ENCODE peak calls at places on chromosomes 2 and 18, in six cellular contexts. A is left lung, L is BJ, J is cardiac muscle cell, E is OCI-LY7, B is GM12865. N is an unnamed sample.

GRCh38 chr2:66962625-66963207 is 434.4 kb upstream of the ETAA1 start:
- DNase-seq in J (no peak), B (no peak), L (no peak), A (no peak), E (no peak), N (no peak)

GRCh38 chr2:217914078-217914477 is 88.7 kb downstream of the TNS1 start:
- DNase-seq in E (no peak), L (no peak), B (no peak), J (no peak), A (no peak), N (no peak)

GRCh38 chr18:63111549-63112402 is 207.8 kb downstream of the BCL2 start:
- DNase-seq in A (no peak), B (peak; percentile 72), E (peak; percentile 1), J (no peak), L (no peak), N (no peak)

GRCh38 chr2:71609441-71609840 is 156.1 kb downstream of the DYSF start:
- DNase-seq in A (peak; percentile 6), L (no peak), B (no peak), E (no peak), J (peak; percentile 16), N (no peak)

GRCh38 chr2:197600306-197600705 is 75.1 kb downstream of the RFTN2 start:
- DNase-seq in E (no peak), A (no peak), L (no peak), B (peak; percentile 61), J (no peak), N (no peak)

GRCh38 chr2:124339709-124340108 is 314.6 kb downstream of the CNTNAP5 start:
- DNase-seq in E (no peak), A (no peak), J (peak; percentile 41), L (no peak), B (no peak), N (no peak)

GRCh38 chr2:163157411-163157810 is 318.8 kb upstream of the KCNH7 start:
- DNase-seq in A (no peak), L (no peak), E (no peak), B (no peak), J (peak; percentile 28), N (no peak)

GRCh38 chr2:16155351-16156145 is 215.2 kb downstream of the MYCN start:
- DNase-seq in J (no peak), B (no peak), E (no peak), A (no peak), L (no peak), N (no peak)

GRCh38 chr2:3270095-3270478 is 107.5 kb downstream of the EIPR1 start:
- DNase-seq in E (no peak), A (peak; percentile 36), L (no peak), J (no peak), B (no peak), N (no peak)

GRCh38 chr2:241796610-241797138 is 12.3 kb upstream of the NEU4 start:
- DNase-seq in J (no peak), E (no peak), L (no peak), A (peak; percentile 73), B (no peak), N (peak; percentile 38)

GRCh38 chr2:142603761-142604160 is 273.7 kb upstream of the KYNU start:
- DNase-seq in A (no peak), E (no peak), L (no peak), J (no peak), B (no peak), N (no peak)

GRCh38 chr2:240306185-240306584 is 129.3 kb upstream of the GPC1 start:
- DNase-seq in B (no peak), L (no peak), E (no peak), J (no peak), A (no peak), N (no peak)

GRCh38 chr2:157440404-157441071 is 3.4 kb downstream of the CYTIP start:
- DNase-seq in E (no peak), B (no peak), L (no peak), J (no peak), A (peak; percentile 11), N (no peak)

GRCh38 chr2:37507703-37508102 is 163.3 kb downstream of the QPCT start:
- DNase-seq in J (no peak), E (no peak), B (no peak), A (no peak), L (no peak), N (no peak)

GRCh38 chr18:46452820-46453219 is 204.2 kb downstream of the LOXHD1 start:
- DNase-seq in L (no peak), A (no peak), E (no peak), B (no peak), J (no peak), N (no peak)

GRCh38 chr2:232315923-232316299 is 62.6 kb upstream of the ALPP start:
- DNase-seq in B (no peak), A (no peak), E (no peak), L (no peak), J (no peak), N (no peak)
- H3K4me3 ChIP-seq in B (no peak overlapping the region), A (no peak overlapping the region), E (no peak overlapping the region), L (no peak overlapping the region), J (no peak overlapping the region), N (no peak overlapping the region)

DNA sequence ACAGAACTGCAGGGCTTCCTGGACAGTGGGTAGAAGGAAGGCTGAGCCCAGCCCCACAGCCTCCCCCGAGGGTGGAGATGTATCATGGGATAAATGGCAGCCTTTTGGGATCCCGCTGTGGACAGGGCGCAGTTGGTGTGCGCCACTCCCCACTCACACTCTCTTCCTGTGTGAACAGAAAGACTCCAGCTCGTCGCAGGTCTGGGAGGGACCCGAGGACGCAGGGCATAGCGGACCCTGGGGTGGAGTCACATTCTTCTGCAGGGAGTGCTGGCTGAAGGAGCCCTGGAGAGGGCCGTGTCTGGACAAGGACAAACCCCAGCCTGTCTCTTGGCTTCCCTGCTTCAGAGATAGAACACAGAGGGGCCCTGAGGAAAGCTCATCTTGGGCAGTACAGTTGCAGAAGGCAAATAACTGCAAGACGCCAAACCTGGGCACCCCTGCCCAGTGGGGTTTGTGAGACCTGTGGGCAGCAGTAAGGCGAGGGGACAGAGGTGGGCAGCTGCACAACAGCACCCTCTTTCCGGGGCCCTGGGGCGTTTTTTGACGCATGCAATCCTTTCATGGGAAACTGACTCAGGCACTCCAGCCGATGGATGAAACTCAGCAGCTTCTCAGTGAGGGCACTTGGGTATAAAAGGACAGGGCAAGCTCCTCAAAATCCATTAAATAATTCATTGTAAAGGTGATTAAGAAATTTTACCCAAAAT is 101.9 kb downstream of the USP40 start:
- DNase-seq in A (peak; percentile 87), E (no peak), B (no peak), J (no peak), L (no peak), N (no peak)
- H3K4me3 ChIP-seq in A (no peak overlapping the region), E (no peak overlapping the region), B (no peak overlapping the region), J (no peak overlapping the region), L (no peak overlapping the region), N (no peak overlapping the region)

GRCh38 chr2:43831438-43832294 is 7.0 kb downstream of the ABCG5 start:
- DNase-seq in L (no peak), B (no peak), A (no peak), J (no peak), E (no peak), N (no peak)
- H3K4me3 ChIP-seq in L (no peak overlapping the region), B (no peak overlapping the region), A (peak overlapping the region; percentile 7), J (peak overlapping the region; percentile 20), E (no peak overlapping the region), N (no peak overlapping the region)

GRCh38 chr2:210556355-210556980 is at the start of gene CPS1:
- DNase-seq in B (no peak), J (no peak), E (no peak), A (no peak), L (no peak), N (no peak)
- H3K4me3 ChIP-seq in B (no peak within 1 kb of the TSS), J (no peak within 1 kb of the TSS), E (no peak within 1 kb of the TSS), A (no peak within 1 kb of the TSS), L (no peak within 1 kb of the TSS), N (no peak within 1 kb of the TSS)

DNA sequence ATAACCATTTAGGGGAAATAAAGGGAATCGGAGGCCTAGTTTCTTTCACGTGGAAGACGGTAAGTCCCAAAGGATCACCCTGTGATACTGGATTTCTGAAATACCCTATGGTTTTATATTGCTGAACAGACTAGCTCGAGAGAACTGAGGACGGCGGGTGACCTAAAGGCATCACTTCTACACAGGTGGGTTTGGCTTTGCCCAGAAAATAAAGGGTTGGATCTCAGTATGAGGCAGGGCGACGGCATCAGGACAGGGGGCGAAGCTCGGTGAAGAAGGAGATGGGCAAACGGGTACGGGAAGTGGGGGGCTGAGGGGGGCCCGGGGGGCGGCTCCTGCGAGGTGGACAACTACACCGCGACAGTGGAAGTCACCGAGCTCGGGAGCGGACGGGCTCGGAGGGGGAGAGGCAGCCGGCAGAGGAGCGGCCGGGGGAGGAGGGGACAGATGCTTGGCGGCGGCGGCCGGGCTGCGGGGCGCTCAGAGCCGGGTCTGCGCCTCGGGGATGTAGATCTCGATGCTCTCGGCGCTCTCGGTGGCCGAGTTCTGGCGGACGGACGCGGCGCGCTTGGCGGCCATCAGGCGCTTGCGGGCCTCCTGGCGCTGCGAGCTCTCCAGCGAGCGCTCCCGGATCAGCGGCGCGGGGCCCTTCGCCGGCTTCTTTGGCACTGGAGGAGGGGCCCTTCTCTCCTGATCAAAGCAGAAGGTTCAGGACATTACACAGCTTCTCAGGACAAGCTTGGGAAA is 48.9 kb downstream of the TGIF1 start:
- DNase-seq in L (no peak), J (peak; percentile 60), B (no peak), A (peak; percentile 81), E (peak; percentile 70), N (peak; percentile 44)
- H3K4me3 ChIP-seq in L (peak overlapping the region; percentile 44), J (peak overlapping the region; percentile 33), B (no peak overlapping the region), A (peak overlapping the region; percentile 30), E (peak overlapping the region; percentile 74), N (peak overlapping the region; percentile 32)

GRCh38 chr2:47251404-47251675 is 96.2 kb upstream of the STPG4 start:
- DNase-seq in L (no peak), E (no peak), A (no peak), J (no peak), B (no peak), N (no peak)
- H3K4me3 ChIP-seq in L (no peak overlapping the region), E (no peak overlapping the region), A (no peak overlapping the region), J (no peak overlapping the region), B (no peak overlapping the region), N (no peak overlapping the region)

GRCh38 chr2:144592500-144593256 is 72.8 kb upstream of the ZEB2 start:
- DNase-seq in E (no peak), J (no peak), A (no peak), L (no peak), B (no peak), N (no peak)

GRCh38 chr2:144595279-144595678 is 75.4 kb upstream of the ZEB2 start:
- DNase-seq in A (no peak), B (no peak), E (no peak), L (no peak), J (no peak), N (no peak)

GRCh38 chr2:144597894-144598593 is 78.1 kb upstream of the ZEB2 start:
- DNase-seq in E (no peak), J (no peak), A (no peak), B (no peak), L (no peak), N (no peak)

GRCh38 chr2:144596074-144596871 is 76.4 kb upstream of the ZEB2 start:
- DNase-seq in B (peak; percentile 50), J (peak; percentile 66), L (no peak), A (no peak), E (peak; percentile 74), N (peak; percentile 55)

GRCh38 chr2:144595686-144596073 is 75.8 kb upstream of the ZEB2 start:
- DNase-seq in E (peak; percentile 82), J (no peak), L (no peak), A (no peak), B (peak; percentile 10), N (no peak)
- H3K4me3 ChIP-seq in E (peak overlapping the region; percentile 59), J (no peak overlapping the region), L (no peak overlapping the region), A (no peak overlapping the region), B (no peak overlapping the region), N (no peak overlapping the region)

GRCh38 chr2:236626391-236627150 is 56.9 kb downstream of the ACKR3 start:
- DNase-seq in J (no peak), E (no peak), B (no peak), A (no peak), L (no peak), N (no peak)
- H3K4me3 ChIP-seq in J (no peak overlapping the region), E (no peak overlapping the region), B (no peak overlapping the region), A (no peak overlapping the region), L (no peak overlapping the region), N (no peak overlapping the region)